ENCODE peak calls at places on chromosomes 7 and 10, in five cellular contexts. W, Q, L, U and V are unnamed samples.

GRCh38 chr10:5418584-5418983 is 6.2 kb downstream of the NET1 start:
- DNase-seq in L (no peak), Q (no peak), U (no peak), W (no peak), V (no peak)

GRCh38 chr7:72413290-72413689 is 1.2 kb upstream of the CALN1 start:
- DNase-seq in L (no peak), W (no peak), Q (no peak), U (no peak), V (no peak)

GRCh38 chr10:52617346-52617745 is 155.2 kb downstream of the MBL2 start:
- DNase-seq in Q (no peak), U (no peak), W (no peak), L (no peak), V (no peak)

GRCh38 chr10:30752481-30752881 is 122.9 kb upstream of the LYZL2 start:
- DNase-seq in W (no peak), U (no peak), Q (no peak), L (no peak), V (no peak)

GRCh38 chr7:27210441-27211083 is 10.7 kb upstream of the HOXA13 start:
- DNase-seq in U (no peak), W (peak; percentile 40), L (no peak), Q (no peak), V (no peak)

GRCh38 chr10:86306628-86307278 is 59.8 kb downstream of the GRID1 start:
- DNase-seq in Q (no peak), L (no peak), U (no peak), W (peak; percentile 31), V (no peak)

GRCh38 chr7:13904689-13905088 is 84.8 kb downstream of the ETV1 start:
- DNase-seq in L (no peak), W (no peak), Q (peak; percentile 64), U (no peak), V (no peak)

GRCh38 chr10:116599991-116600390 is 9.2 kb downstream of the PNLIPRP1 start:
- DNase-seq in Q (no peak), U (no peak), W (no peak), L (no peak), V (no peak)

GRCh38 chr10:91820144-91820543 is 21.9 kb downstream of the TNKS2 start:
- DNase-seq in Q (peak; percentile 26), W (peak; percentile 29), U (no peak), L (no peak), V (no peak)

GRCh38 chr7:111108526-111108925 is 17.6 kb downstream of the LRRN3 start:
- DNase-seq in W (no peak), L (peak; percentile 37), Q (no peak), U (no peak), V (no peak)

GRCh38 chr7:26153823-26154783 is 2.1 kb downstream of the NFE2L3 start:
- DNase-seq in U (no peak), W (peak; percentile 52), Q (peak; percentile 35), L (no peak), V (no peak)

GRCh38 chr10:60846173-60846572 is 67.9 kb downstream of the CDK1 start:
- DNase-seq in W (peak; percentile 36), Q (peak; percentile 22), L (no peak), U (no peak), V (no peak)

GRCh38 chr7:22990588-22990949 is 23.4 kb downstream of the HYCC1 start:
- DNase-seq in U (no peak), W (peak; percentile 57), Q (peak; percentile 34), L (no peak), V (no peak)

GRCh38 chr10:122050811-122051210 is 61.8 kb downstream of the TACC2 start:
- DNase-seq in W (no peak), U (no peak), Q (no peak), L (no peak), V (no peak)

GRCh38 chr7:107079212-107079940 is 34.9 kb downstream of the PRKAR2B start:
- DNase-seq in U (no peak), L (no peak), Q (no peak), W (no peak), V (no peak)

GRCh38 chr10:69797959-69798358 is 3.7 kb upstream of the COL13A1 start:
- DNase-seq in U (no peak), W (no peak), L (no peak), Q (no peak), V (no peak)

GRCh38 chr10:94104316-94105060 is 110.8 kb downstream of the PLCE1 start:
- DNase-seq in L (no peak), U (no peak), Q (no peak), W (peak; percentile 20), V (no peak)

GRCh38 chr10:96586419-96587254 is at the start of gene TM9SF3:
- DNase-seq in U (peak; percentile 96), L (peak; percentile 55), Q (no peak), W (peak; percentile 74), V (peak; percentile 81)

GRCh38 chr10:124993345-124993708 is 51.4 kb downstream of the ZRANB1 start:
- DNase-seq in W (no peak), L (no peak), Q (no peak), U (no peak), V (no peak)

GRCh38 chr7:159112136-159113011 is 32.3 kb downstream of the VIPR2 start:
- DNase-seq in Q (no peak), L (no peak), W (no peak), U (peak; percentile 50), V (no peak)

GRCh38 chr10:86341361-86341811 is 25.2 kb downstream of the GRID1 start:
- DNase-seq in W (no peak), L (no peak), Q (no peak), U (no peak), V (no peak)

GRCh38 chr10:72263613-72264241 is 10.0 kb upstream of the DDIT4 start:
- DNase-seq in L (peak; percentile 88), Q (no peak), U (no peak), W (no peak), V (no peak)

GRCh38 chr7:6419310-6419773 is 28.4 kb downstream of the DAGLB start:
- DNase-seq in L (no peak), U (peak; percentile 69), W (no peak), Q (no peak), V (no peak)

GRCh38 chr7:80133361-80134104 is 1.1 kb upstream of the GNAI1 start:
- DNase-seq in L (no peak), W (no peak), U (no peak), Q (no peak), V (no peak)

GRCh38 chr7:141339603-141340002 is 211.6 kb upstream of the AGK start:
- DNase-seq in L (no peak), Q (no peak), U (no peak), W (no peak), V (no peak)

GRCh38 chr7:14888904-14889482 is 13.6 kb downstream of the DGKB start:
- DNase-seq in L (no peak), W (no peak), Q (no peak), U (no peak), V (no peak)

GRCh38 chr10:50361946-50362345 is 110.6 kb upstream of the ASAH2 start:
- DNase-seq in Q (no peak), W (no peak), L (no peak), U (no peak), V (no peak)